ENCODE peak calls at places on chromosomes 3 and 15, in six cellular contexts. U, N, D, V, Q and H are unnamed samples.

GRCh38 chr3:170809975-170810357 is 60.0 kb downstream of the RPL22L1 start:
- DNase-seq in D (no peak), Q (no peak), N (peak; percentile 69), U (no peak), V (no peak), H (no peak)

GRCh38 chr3:102790742-102791141 is 355.9 kb downstream of the ZPLD1 start:
- DNase-seq in U (no peak), N (no peak), V (no peak), D (no peak), Q (no peak), H (no peak)

GRCh38 chr3:58496206-58496605 is 4.3 kb downstream of the KCTD6 start:
- DNase-seq in D (no peak), N (no peak), V (no peak), Q (no peak), U (no peak), H (no peak)

GRCh38 chr3:78258798-78259197 is 1218.9 kb downstream of the ROBO2 start:
- DNase-seq in D (no peak), U (no peak), V (no peak), Q (no peak), N (peak; percentile 72), H (no peak)

GRCh38 chr15:48373855-48374421 is 42.7 kb downstream of the DUT start:
- DNase-seq in V (no peak), U (no peak), Q (no peak), D (no peak), N (peak; percentile 91), H (no peak)

GRCh38 chr15:45891766-45892165 is 256.9 kb downstream of the SQOR start:
- DNase-seq in Q (no peak), V (no peak), D (no peak), N (no peak), U (no peak), H (no peak)

GRCh38 chr3:22159004-22159695 is 408.1 kb upstream of the ZNF385D start:
- DNase-seq in Q (no peak), N (no peak), D (no peak), U (no peak), V (no peak), H (no peak)

GRCh38 chr15:78810003-78810376 is 1.3 kb downstream of the ADAMTS7 start:
- DNase-seq in Q (no peak), V (no peak), N (no peak), D (no peak), U (no peak), H (no peak)

GRCh38 chr3:87855626-87856025 is 203.2 kb downstream of the CGGBP1 start:
- DNase-seq in D (no peak), V (no peak), U (no peak), N (peak; percentile 89), Q (no peak), H (no peak)

GRCh38 chr15:69854521-69855171 is 243.1 kb downstream of the TLE3 start:
- DNase-seq in N (peak; percentile 65), V (no peak), Q (no peak), U (no peak), D (no peak), H (no peak)

GRCh38 chr3:180698760-180699270 is 19.5 kb upstream of the CCDC39 start:
- DNase-seq in U (no peak), N (no peak), D (no peak), V (no peak), Q (no peak), H (no peak)

GRCh38 chr3:107977571-107977970 is 113.3 kb downstream of the CD47 start:
- DNase-seq in N (no peak), U (no peak), V (no peak), D (no peak), Q (no peak), H (no peak)

GRCh38 chr3:12484198-12484982 is at the start of gene TSEN2:
- DNase-seq in Q (peak; percentile 96), U (peak; percentile 90), D (peak; percentile 98), N (peak; percentile 94), V (peak; percentile 98), H (peak; percentile 99)
- TF ChIP-seq CTCF in Q (no peak), U (peak; percentile 11), D (no peak), N (no peak), V (no peak), H (no peak)

DNA sequence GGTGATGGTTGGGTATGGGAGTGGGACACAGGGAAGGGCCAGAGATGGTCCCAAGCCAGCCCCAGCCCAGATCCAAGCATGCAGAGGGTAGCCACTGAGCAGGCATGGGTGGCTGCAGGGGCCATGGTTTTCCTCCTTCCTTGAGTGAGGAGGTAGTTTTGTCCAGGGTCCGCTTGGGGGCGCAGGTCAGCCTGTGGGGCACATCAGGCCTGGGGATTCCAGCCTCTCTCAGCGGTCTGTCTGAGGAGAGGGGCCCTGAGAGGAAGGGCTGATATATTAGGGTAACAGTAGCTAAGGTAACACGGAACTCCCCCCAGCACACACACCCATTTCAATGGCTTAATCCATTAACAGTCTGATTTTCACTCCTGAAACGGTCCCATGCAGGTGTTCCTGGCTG is 22.7 kb upstream of the LCTL start:
- DNase-seq in U (no peak), D (peak; percentile 25), Q (no peak), V (peak; percentile 55), N (no peak), H (no peak)
- TF ChIP-seq CTCF in U (no peak), D (no peak), Q (no peak), V (peak; percentile 26), N (no peak), H (no peak)

GRCh38 chr3:50208677-50209344 is 3.7 kb downstream of the SLC38A3 start:
- DNase-seq in Q (no peak), V (no peak), N (no peak), D (peak; percentile 67), U (no peak), H (no peak)
- TF ChIP-seq CTCF in Q (no peak), V (no peak), N (no peak), D (no peak), U (no peak), H (no peak)

DNA sequence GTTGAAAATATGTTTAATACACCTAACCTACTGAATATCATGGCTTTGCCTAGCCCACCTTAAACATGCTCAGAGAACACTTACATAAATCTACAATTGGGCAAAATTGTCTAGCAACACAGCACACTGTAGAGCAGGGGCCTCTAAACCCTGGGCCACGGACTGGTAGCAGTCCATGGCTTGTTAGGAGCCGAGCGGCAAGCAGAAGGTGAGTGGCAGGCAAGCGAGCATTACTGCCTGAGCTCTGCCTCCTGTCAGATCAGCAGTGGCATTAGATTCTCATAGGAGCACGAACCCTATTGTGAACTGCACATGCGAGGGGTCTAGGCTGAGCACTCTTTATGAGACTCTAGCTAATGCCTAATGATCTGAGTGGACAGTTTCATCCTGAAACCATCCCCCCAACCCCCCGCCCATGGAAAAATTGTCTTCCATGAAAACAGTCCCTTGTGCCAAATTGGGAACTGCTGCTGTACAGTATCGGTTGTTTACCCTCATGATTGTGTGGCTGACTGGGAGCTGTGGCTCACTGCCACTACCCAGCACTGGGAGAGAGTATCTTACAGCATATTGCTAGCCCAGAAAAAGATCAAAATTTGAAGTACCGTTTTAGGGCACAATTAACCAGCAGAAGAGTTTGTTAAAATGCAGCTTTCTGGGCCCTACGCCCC is 26.1 kb downstream of the CMSS1 start:
- DNase-seq in V (no peak), U (no peak), Q (no peak), N (no peak), D (no peak), H (no peak)
- TF ChIP-seq CTCF in V (no peak), U (no peak), Q (no peak), N (no peak), D (no peak), H (no peak)

DNA sequence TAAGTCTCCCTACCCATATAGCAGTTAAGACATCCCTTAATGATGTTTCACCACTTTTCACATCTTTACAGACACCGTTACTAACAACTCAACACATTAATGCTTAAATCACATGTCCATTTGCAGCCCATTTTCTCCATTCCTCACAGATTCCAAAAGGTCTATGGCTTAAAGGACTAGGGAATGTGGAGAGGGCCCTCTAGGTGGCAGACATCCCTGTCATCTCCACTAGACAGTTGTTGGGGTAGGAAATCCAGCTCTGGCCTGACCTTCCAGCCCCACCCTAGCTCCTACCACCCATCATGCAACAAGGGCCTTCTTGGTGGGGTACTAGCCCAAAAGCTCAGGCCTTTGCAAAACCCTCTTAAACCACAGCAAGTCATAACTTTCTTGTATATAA is 25.2 kb downstream of the CPEB1 start:
- DNase-seq in N (no peak), U (no peak), D (no peak), V (no peak), Q (no peak), H (no peak)
- TF ChIP-seq CTCF in N (no peak), U (peak; percentile 9), D (no peak), V (no peak), Q (no peak), H (no peak)